ENCODE peak calls at places on chromosomes 4 and X, in five cellular contexts. G is astrocyte, M is AG09309, I is lower leg skin, X is fibroblast of lung. R is an unnamed sample.
A peak's percentile ranks its signal among the peaks of the same experiment; 100 is the strongest.

GRCh38 chr4:58849026-58849425 is 1738.8 kb upstream of the IGFBP7 start:
- DNase-seq in G (no peak), M (no peak), I (no peak), X (no peak), R (no peak)

GRCh38 chrX:53422915-53423268 is 219 bp downstream of the RIBC1 start:
- DNase-seq in G (no peak), M (no peak), I (no peak), X (no peak), R (no peak)

GRCh38 chr4:152536545-152537182 is 772 bp upstream of the FBXW7 start:
- DNase-seq in G (peak; percentile 33), M (peak; percentile 4), I (no peak), X (peak; percentile 55), R (peak; percentile 39)

GRCh38 chrX:133794151-133794550 is 191.2 kb downstream of the GPC3 start:
- DNase-seq in G (no peak), M (no peak), I (no peak), X (no peak), R (no peak)

GRCh38 chr4:105878668-105879067 is 16.6 kb upstream of the NPNT start:
- DNase-seq in G (no peak), M (no peak), I (no peak), X (no peak), R (no peak)

GRCh38 chr4:10461091-10461849 is 4.0 kb upstream of the ZNF518B start:
- DNase-seq in G (peak; percentile 18), M (no peak), I (no peak), X (peak; percentile 55), R (peak; percentile 45)

GRCh38 chr4:154511990-154512389 is 20.4 kb upstream of the DCHS2 start:
- DNase-seq in G (no peak), M (no peak), I (no peak), X (no peak), R (no peak)

GRCh38 chr4:94765653-94766052 is 7.9 kb downstream of the BMPR1B start:
- DNase-seq in G (no peak), M (no peak), I (no peak), X (no peak), R (no peak)

GRCh38 chr4:178778500-178778899 is 1336.3 kb upstream of the AGA start:
- DNase-seq in G (no peak), M (no peak), I (no peak), X (no peak), R (no peak)

GRCh38 chr4:166816901-166817300 is 417.4 kb downstream of the SPOCK3 start:
- DNase-seq in G (peak; percentile 53), M (no peak), I (no peak), X (no peak), R (peak; percentile 1)

GRCh38 chr4:154982187-154983047 is 201.3 kb downstream of the RBM46 start:
- DNase-seq in G (peak; percentile 16), M (no peak), I (peak; percentile 28), X (peak; percentile 65), R (peak; percentile 81)

GRCh38 chr4:124691801-124692200 is 20.7 kb downstream of the ANKRD50 start:
- DNase-seq in G (no peak), M (no peak), I (no peak), X (no peak), R (no peak)

GRCh38 chr4:30094866-30095265 is 625.3 kb upstream of the PCDH7 start:
- DNase-seq in G (peak; percentile 3), M (no peak), I (no peak), X (peak; percentile 44), R (peak; percentile 2)

DNA sequence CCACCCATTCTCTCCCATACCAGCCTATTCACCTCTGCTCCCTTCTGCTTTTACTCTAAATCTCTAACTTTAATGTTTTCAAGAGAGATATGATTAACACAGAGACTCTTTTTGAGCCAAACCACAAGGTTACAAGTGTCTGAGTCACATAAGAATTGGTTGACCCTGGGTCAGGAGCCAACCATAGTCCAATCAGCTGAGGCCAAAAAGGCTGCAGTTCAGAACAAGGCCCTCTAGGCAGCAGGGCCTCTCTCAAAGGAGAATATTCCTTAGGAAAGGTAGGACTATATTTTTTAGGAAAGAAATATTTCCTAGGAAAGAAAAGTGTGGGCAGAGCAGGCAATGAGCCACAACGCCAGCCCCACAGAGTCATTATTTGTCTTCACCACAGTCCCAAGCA is 2.3 kb downstream of the ATP8A1 start:
- DNase-seq in G (peak; percentile 76), M (no peak), I (no peak), X (peak; percentile 84), R (peak; percentile 90)
- TF ChIP-seq CTCF in G (no peak), M (no peak), I (no peak), X (no peak), R (peak; percentile 42)

GRCh38 chr4:2816401-2816954 is 23.6 kb downstream of the SH3BP2 start:
- DNase-seq in G (no peak), M (no peak), I (no peak), X (no peak), R (no peak)

GRCh38 chr4:2817136-2817535 is 24.3 kb downstream of the SH3BP2 start:
- DNase-seq in G (no peak), M (no peak), I (no peak), X (no peak), R (no peak)

GRCh38 chr4:2819244-2820215 is 24.1 kb upstream of the ADD1 start:
- DNase-seq in G (no peak), M (no peak), I (no peak), X (no peak), R (no peak)

GRCh38 chr4:2818351-2818939 is 25.2 kb upstream of the ADD1 start:
- DNase-seq in G (no peak), M (no peak), I (no peak), X (no peak), R (no peak)

DNA sequence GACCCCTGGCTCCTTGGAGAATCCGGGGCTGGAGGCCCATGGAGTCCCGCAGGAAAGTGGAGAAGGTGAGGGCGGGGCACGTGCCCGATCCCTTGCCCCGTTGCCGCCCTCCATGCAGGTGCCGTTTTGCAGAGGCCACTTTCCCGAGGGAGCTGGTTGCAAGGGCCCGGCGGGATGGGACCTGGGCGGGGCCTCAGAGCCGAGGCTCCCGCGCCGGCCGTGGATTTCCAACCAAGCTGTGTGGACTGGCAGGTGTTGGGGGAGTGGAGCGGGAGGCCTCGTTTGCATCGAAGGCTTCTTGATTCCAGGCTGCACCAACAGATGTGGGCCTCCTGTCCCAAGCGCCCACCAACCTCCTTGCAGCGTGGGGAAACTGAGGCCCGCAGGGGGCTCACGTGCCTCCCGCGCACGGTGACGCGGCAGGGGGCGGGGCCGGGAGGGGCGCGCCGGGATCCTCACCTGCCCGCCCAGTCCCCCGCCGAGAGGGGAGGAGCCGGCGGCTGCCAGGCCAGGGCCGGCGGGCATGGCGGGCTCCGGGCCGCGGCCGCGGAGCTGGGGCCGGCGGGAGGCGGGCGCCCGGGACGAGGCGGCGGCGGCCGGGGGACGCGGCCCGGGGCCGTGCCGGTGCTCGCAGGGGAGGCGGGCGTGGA is 24.9 kb downstream of the SH3BP2 start:
- DNase-seq in G (no peak), M (no peak), I (no peak), X (no peak), R (no peak)
- H3K4me3 ChIP-seq in G (peak overlapping the region; percentile 71), M (peak overlapping the region; percentile 62), I (no peak overlapping the region), X (peak overlapping the region; percentile 55), R (peak overlapping the region; percentile 57)

DNA sequence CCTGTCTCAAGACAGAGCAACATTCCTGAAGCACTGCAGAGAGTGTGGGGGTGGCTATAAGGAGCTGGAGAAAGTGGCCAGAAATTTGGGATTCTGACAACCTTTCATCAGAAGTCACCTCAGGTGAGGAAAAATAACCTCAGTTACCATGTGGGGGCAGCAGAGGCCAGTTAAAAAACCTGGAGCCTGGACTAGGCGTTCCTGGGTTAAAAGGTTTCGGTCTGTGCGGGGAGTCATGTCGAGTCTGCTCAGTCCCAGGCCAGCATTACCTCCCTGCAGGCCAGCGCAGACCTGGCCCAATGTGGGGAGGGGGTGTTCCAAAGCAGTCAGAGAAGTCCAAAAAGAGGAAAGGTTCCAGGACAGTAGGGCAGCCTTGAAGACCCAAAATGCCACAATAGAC is 10.9 kb upstream of the NALF2 start:
- DNase-seq in G (no peak), M (no peak), I (no peak), X (no peak), R (peak; percentile 3)
- TF ChIP-seq CTCF in G (peak; percentile 13), M (peak; percentile 43), I (no peak), X (no peak), R (peak; percentile 22)

GRCh38 chrX:2824886-2825285 is 3.8 kb upstream of the GYG2 start:
- DNase-seq in G (no peak), M (no peak), I (no peak), X (no peak), R (no peak)

GRCh38 chrX:2829469-2830246 is 928 bp downstream of the GYG2 start:
- DNase-seq in G (no peak), M (no peak), I (no peak), X (no peak), R (no peak)

GRCh38 chrX:2828404-2829065 is at the start of gene GYG2:
- DNase-seq in G (no peak), M (no peak), I (no peak), X (peak; percentile 58), R (peak; percentile 22)

GRCh38 chrX:2831471-2832228 is 2.9 kb downstream of the GYG2 start:
- DNase-seq in G (no peak), M (no peak), I (no peak), X (no peak), R (no peak)

GRCh38 chrX:2829066-2829430 is 318 bp downstream of the GYG2 start:
- DNase-seq in G (no peak), M (no peak), I (no peak), X (no peak), R (no peak)
- H3K4me3 ChIP-seq in G (no peak overlapping the region), M (peak overlapping the region; percentile 37), I (no peak overlapping the region), X (peak overlapping the region; percentile 21), R (peak overlapping the region; percentile 61)

DNA sequence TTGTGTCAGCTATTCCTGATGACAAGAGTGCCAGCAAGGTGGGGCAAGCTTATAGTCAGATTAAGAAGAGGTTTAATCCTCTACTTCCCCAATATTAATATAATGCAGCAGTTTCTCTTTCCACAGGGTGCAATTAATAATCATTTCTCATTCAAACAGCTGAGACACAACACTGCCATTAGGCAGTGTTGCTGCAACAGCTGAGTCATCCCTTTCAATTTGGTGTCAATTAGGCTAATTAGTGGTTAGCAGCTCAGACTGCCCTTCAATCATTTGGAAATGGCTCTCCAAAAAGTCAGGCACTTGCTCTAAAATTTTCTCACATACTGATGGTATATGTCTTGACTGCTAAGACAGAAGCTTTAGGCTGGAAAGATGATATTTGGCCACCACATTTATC is 265.7 kb upstream of the FAM241A start:
- DNase-seq in G (no peak), M (no peak), I (no peak), X (no peak), R (no peak)
- TF ChIP-seq CTCF in G (no peak), M (no peak), I (no peak), X (no peak), R (no peak)

DNA sequence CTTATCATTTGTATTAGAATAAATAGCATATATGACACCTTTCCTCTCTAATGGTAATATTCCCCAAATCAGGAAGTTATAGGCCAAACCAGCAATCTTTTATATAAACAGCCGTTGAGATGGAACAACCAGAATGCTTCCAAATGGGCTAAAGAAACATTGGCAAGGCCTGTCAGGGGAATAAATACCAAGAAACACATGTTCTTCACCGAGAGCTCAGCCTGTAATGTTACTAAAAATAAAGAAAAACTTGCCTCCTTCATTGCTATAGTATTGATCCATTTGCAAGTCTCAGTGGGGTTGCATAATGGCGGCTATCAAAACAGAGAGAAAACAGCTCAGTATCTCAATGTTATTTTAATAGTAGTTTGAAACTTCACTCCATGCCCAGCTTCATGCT is 104.9 kb downstream of the FAM13A start:
- DNase-seq in G (no peak), M (no peak), I (no peak), X (peak; percentile 53), R (no peak)
- H3K4me3 ChIP-seq in G (no peak overlapping the region), M (no peak overlapping the region), I (no peak overlapping the region), X (no peak overlapping the region), R (no peak overlapping the region)

GRCh38 chrX:150536455-150537116 is 31.8 kb upstream of the MTM1 start:
- DNase-seq in G (no peak), M (no peak), I (no peak), X (no peak), R (no peak)
- TF ChIP-seq CTCF in G (no peak), M (no peak), I (no peak), X (no peak), R (no peak)

GRCh38 chr4:37665347-37666009 is 20.7 kb downstream of the RELL1 start:
- DNase-seq in G (no peak), M (no peak), I (no peak), X (no peak), R (no peak)
- H3K4me3 ChIP-seq in G (no peak overlapping the region), M (no peak overlapping the region), I (no peak overlapping the region), X (no peak overlapping the region), R (no peak overlapping the region)

R was measured in fibroblast of the aortic adventitia.